ENCODE peak calls at places on chromosomes 7 and 10, in eight cellular contexts. L, I, P, G, A, O, Z and Y are unnamed samples.

GRCh38 chr7:73329861-73330581 is 2.1 kb downstream of the FKBP6 start:
- DNase-seq in L (no peak), I (peak), P (no peak), G (no peak), A (no peak), O (peak), Z (no peak), Y (no peak)

GRCh38 chr10:97683556-97684357 is 3.3 kb downstream of the AVPI1 start:
- DNase-seq in L (no peak), I (peak), P (no peak), G (no peak), A (no peak), O (peak), Z (no peak), Y (no peak)

GRCh38 chr7:55019691-55020480 is 1.1 kb downstream of the EGFR start:
- DNase-seq in L (peak), I (no peak), P (no peak), G (no peak), A (no peak), O (no peak), Z (no peak), Y (peak)

GRCh38 chr7:27096756-27097514 is 1.1 kb upstream of the HOXA1 start:
- DNase-seq in L (peak), I (no peak), P (no peak), G (no peak), A (no peak), O (peak), Z (no peak), Y (no peak)

GRCh38 chr10:124728830-124729661 is 15.1 kb downstream of the FAM53B start:
- DNase-seq in L (no peak), I (no peak), P (no peak), G (no peak), A (no peak), O (no peak), Z (no peak), Y (no peak)

GRCh38 chr10:116699049-116699782 is 43.1 kb downstream of the HSPA12A start:
- DNase-seq in L (no peak), I (no peak), P (no peak), G (no peak), A (no peak), O (no peak), Z (no peak), Y (no peak)

GRCh38 chr7:116438274-116438673 is 61.3 kb upstream of the CAV2 start:
- DNase-seq in L (no peak), I (peak), P (no peak), G (no peak), A (no peak), O (peak), Z (no peak), Y (no peak)

GRCh38 chr7:523436-524336 is 4.0 kb upstream of the PDGFA start:
- DNase-seq in L (no peak), I (no peak), P (no peak), G (peak), A (peak), O (no peak), Z (no peak), Y (peak)

GRCh38 chr10:129758591-129759021 is 205.5 kb downstream of the EBF3 start:
- DNase-seq in L (peak), I (no peak), P (peak), G (no peak), A (no peak), O (no peak), Z (no peak), Y (no peak)

GRCh38 chr10:50992972-50993766 is 81.1 kb upstream of the PRKG1 start:
- DNase-seq in L (peak), I (peak), P (no peak), G (peak), A (no peak), O (peak), Z (peak), Y (peak)

GRCh38 chr10:82796510-82796909 is 921.5 kb downstream of the NRG3 start:
- DNase-seq in L (no peak), I (peak), P (no peak), G (no peak), A (no peak), O (peak), Z (no peak), Y (no peak)

DNA sequence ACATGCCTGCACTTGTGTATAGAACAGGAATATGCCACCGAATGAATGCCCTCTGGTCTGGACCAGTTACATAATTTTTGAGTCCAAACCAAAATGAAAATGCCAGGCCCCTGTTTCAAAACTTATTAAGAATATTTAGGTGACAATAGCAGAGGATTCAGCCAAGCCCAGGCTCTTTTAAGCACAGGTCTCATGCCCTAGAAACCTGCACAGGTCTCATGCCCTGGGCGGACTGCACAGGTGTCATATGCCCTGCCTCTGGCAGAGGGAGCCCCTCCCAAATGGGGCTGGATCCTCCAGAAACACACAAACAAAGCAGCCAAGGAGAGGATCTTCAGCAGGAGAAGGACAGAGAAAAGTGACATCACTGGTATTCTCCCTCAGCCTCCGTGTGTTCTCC is 605.4 kb upstream of the NRP1 start:
- DNase-seq in L (no peak), I (no peak), P (no peak), G (no peak), A (no peak), O (no peak), Z (no peak), Y (no peak)
- TF ChIP-seq CTCF in L (no peak), I (no peak), P (no peak), G (no peak), A (no peak), O (no peak), Z (no peak), Y (no peak)

GRCh38 chr7:79386688-79387422 is 66.6 kb downstream of the MAGI2 start:
- DNase-seq in L (no peak), I (peak), P (no peak), G (no peak), A (no peak), O (peak), Z (no peak), Y (no peak)
- TF ChIP-seq CTCF in L (no peak), I (no peak), P (no peak), G (no peak), A (no peak), O (no peak), Z (no peak), Y (no peak)

GRCh38 chr10:101492814-101493213 is 95.2 kb downstream of the POLL start:
- DNase-seq in L (no peak), I (no peak), P (no peak), G (no peak), A (no peak), O (no peak), Z (no peak), Y (no peak)

GRCh38 chr10:101494650-101495049 is 93.4 kb downstream of the POLL start:
- DNase-seq in L (no peak), I (no peak), P (no peak), G (no peak), A (no peak), O (no peak), Z (no peak), Y (no peak)

GRCh38 chr10:101493249-101493648 is 94.8 kb downstream of the POLL start:
- DNase-seq in L (no peak), I (no peak), P (no peak), G (no peak), A (no peak), O (no peak), Z (no peak), Y (no peak)

GRCh38 chr10:101493782-101494281 is 94.2 kb downstream of the POLL start:
- DNase-seq in L (no peak), I (no peak), P (no peak), G (no peak), A (no peak), O (no peak), Z (no peak), Y (no peak)

GRCh38 chr10:101495324-101495925 is 92.6 kb downstream of the POLL start:
- DNase-seq in L (no peak), I (peak), P (no peak), G (no peak), A (peak), O (peak), Z (no peak), Y (no peak)
- TF ChIP-seq CTCF in L (no peak), I (no peak), P (no peak), G (peak), A (peak), O (peak), Z (peak), Y (no peak)

GRCh38 chr7:151694441-151694827 is 174.7 kb upstream of the RHEB start:
- DNase-seq in L (no peak), I (no peak), P (no peak), G (no peak), A (no peak), O (no peak), Z (no peak), Y (no peak)
- TF ChIP-seq CTCF in L (no peak), I (no peak), P (no peak), G (no peak), A (no peak), O (no peak), Z (no peak), Y (no peak)

GRCh38 chr10:123429631-123430257 is 236.4 kb upstream of the GPR26 start:
- DNase-seq in L (no peak), I (no peak), P (no peak), G (no peak), A (no peak), O (peak), Z (no peak), Y (no peak)
- TF ChIP-seq CTCF in L (no peak), I (no peak), P (no peak), G (no peak), A (no peak), O (peak), Z (no peak), Y (no peak)

GRCh38 chr10:86945361-86946214 is 11.8 kb downstream of the MMRN2 start:
- DNase-seq in L (peak), I (no peak), P (peak), G (peak), A (peak), O (peak), Z (no peak), Y (peak)
- TF ChIP-seq CTCF in L (no peak), I (peak), P (no peak), G (peak), A (peak), O (peak), Z (peak), Y (peak)

GRCh38 chr10:75293456-75293840 is 57.7 kb upstream of the COMTD1 start:
- DNase-seq in L (peak), I (no peak), P (no peak), G (no peak), A (no peak), O (no peak), Z (no peak), Y (no peak)
- TF ChIP-seq CTCF in L (no peak), I (no peak), P (no peak), G (no peak), A (no peak), O (no peak), Z (no peak), Y (no peak)

DNA sequence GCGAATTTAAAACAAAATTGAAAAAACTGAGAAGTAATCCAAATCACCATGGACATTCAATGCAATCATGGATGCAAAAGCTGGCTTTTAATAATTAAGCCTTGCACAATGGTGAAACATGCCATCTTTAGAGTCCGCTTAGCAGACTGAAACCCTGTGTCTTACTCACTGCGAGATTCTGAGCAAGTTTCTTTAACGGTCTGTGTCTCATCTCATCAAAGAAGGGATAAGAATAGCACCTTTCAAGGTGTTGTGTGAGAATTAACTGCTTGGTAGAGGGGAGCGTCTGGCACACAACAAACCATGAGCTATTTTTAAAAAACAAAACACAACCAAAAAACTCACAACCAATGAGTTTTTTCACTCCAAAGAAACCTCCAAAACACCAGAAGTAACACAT is 21.4 kb downstream of the ACBD7 start:
- DNase-seq in L (no peak), I (no peak), P (no peak), G (no peak), A (no peak), O (no peak), Z (no peak), Y (no peak)
- TF ChIP-seq CTCF in L (no peak), I (no peak), P (no peak), G (no peak), A (no peak), O (no peak), Z (no peak), Y (no peak)

DNA sequence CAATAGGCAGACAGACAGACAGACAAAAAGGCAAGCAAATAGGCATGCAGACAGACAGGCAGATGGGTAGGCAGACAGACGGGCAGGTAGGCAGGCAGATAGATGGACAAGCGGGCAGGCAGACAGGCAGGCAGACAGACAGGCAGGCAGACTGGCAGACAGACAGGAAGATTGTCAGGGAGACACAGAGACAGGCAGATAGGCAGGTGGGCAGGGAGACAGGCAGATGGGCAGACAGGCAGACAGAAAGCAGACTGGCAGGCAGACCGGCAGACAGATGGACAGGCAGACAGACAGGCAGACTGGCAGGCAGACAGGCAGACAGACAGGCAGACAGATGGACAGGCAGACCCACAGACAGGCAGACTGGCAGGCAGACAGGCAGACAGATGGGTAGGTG is 70.3 kb upstream of the MYL10 start:
- DNase-seq in L (no peak), I (no peak), P (no peak), G (no peak), A (no peak), O (no peak), Z (no peak), Y (no peak)
- TF ChIP-seq CTCF in L (no peak), I (no peak), P (no peak), G (no peak), A (no peak), O (no peak), Z (no peak), Y (no peak)

GRCh38 chr7:96228760-96229159 is 93.1 kb downstream of the SLC25A13 start:
- DNase-seq in L (no peak), I (no peak), P (no peak), G (no peak), A (no peak), O (no peak), Z (no peak), Y (no peak)

GRCh38 chr7:96224073-96224472 is 97.8 kb downstream of the SLC25A13 start:
- DNase-seq in L (no peak), I (no peak), P (no peak), G (no peak), A (no peak), O (no peak), Z (no peak), Y (no peak)

GRCh38 chr7:96221888-96222287 is 100.0 kb downstream of the SLC25A13 start:
- DNase-seq in L (no peak), I (no peak), P (no peak), G (no peak), A (no peak), O (no peak), Z (no peak), Y (no peak)

GRCh38 chr7:96225251-96225650 is 96.6 kb downstream of the SLC25A13 start:
- DNase-seq in L (no peak), I (no peak), P (no peak), G (no peak), A (no peak), O (no peak), Z (no peak), Y (no peak)

DNA sequence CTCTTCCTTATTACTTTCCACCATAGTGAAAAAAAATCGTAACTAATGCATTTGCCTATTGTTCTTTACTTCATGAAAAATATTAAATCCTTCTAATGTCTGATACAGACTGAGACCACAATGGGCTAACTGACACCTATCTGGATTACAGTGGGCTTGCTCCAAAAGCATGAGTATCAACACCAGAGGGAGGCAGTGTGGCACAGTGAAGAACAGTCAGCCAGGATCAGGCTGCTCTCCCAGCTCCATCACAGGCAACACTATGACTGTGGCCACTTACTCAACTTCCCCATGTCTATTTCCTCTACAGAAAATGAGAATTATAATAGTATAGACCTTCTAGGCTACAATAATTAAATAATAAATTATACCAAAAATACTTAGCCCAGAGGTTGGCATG is 97.2 kb downstream of the SLC25A13 start:
- DNase-seq in L (no peak), I (peak), P (no peak), G (no peak), A (no peak), O (no peak), Z (no peak), Y (peak)
- TF ChIP-seq CTCF in L (no peak), I (peak), P (no peak), G (peak), A (peak), O (no peak), Z (no peak), Y (no peak)